ENCODE peak calls at places on chromosomes 1 and 21, in four cellular contexts. One of them, this sample, is unnamed. For H3K27me3, the result is how much of the 10 kb centered on the place peaks cover.

GRCh38 chr1:98325646-98326441 is 335.7 kb upstream of the SNX7 start:
- DNase-seq in neural progenitor cell: no peak
- DNase-seq in right atrium auricular region: peak
- DNase-seq in ovary: no peak
- DNase-seq in this sample: peak

GRCh38 chr1:152110365-152110859 is 4.8 kb downstream of the TCHH start:
- DNase-seq in ovary: no peak
- DNase-seq in right atrium auricular region: no peak
- DNase-seq in neural progenitor cell: peak
- DNase-seq in this sample: peak

GRCh38 chr1:208820600-208821232 is 576.5 kb upstream of the PLXNA2 start:
- DNase-seq in ovary: no peak
- DNase-seq in right atrium auricular region: no peak
- DNase-seq in neural progenitor cell: no peak
- DNase-seq in this sample: no peak

GRCh38 chr1:203439086-203439620 is 36.5 kb upstream of the PRELP start:
- DNase-seq in right atrium auricular region: no peak
- DNase-seq in neural progenitor cell: no peak
- DNase-seq in ovary: no peak
- DNase-seq in this sample: no peak

GRCh38 chr1:56331207-56331891 is 248.0 kb downstream of the PLPP3 start:
- DNase-seq in right atrium auricular region: no peak
- DNase-seq in neural progenitor cell: no peak
- DNase-seq in ovary: no peak
- DNase-seq in this sample: no peak

GRCh38 chr1:74673351-74674111 is at the start of gene ERICH3:
- DNase-seq in ovary: peak
- DNase-seq in neural progenitor cell: peak
- DNase-seq in right atrium auricular region: no peak
- DNase-seq in this sample: no peak

GRCh38 chr1:101033017-101033416 is 7.4 kb upstream of the DPH5 start:
- DNase-seq in neural progenitor cell: no peak
- DNase-seq in right atrium auricular region: no peak
- DNase-seq in ovary: no peak
- DNase-seq in this sample: no peak

GRCh38 chr1:151399890-151400235 is 490 bp downstream of the PSMB4 start:
- DNase-seq in neural progenitor cell: peak
- DNase-seq in ovary: peak
- DNase-seq in right atrium auricular region: no peak
- DNase-seq in this sample: peak

GRCh38 chr1:48093147-48093546 is 96.0 kb upstream of the TRABD2B start:
- DNase-seq in right atrium auricular region: no peak
- DNase-seq in neural progenitor cell: no peak
- DNase-seq in ovary: no peak
- DNase-seq in this sample: no peak

GRCh38 chr1:118304722-118305344 is 119.8 kb upstream of the SPAG17 start:
- DNase-seq in neural progenitor cell: peak
- DNase-seq in ovary: no peak
- DNase-seq in right atrium auricular region: no peak
- DNase-seq in this sample: peak

GRCh38 chr1:17093822-17094393 is 25.3 kb downstream of the PADI2 start:
- DNase-seq in ovary: no peak
- DNase-seq in neural progenitor cell: no peak
- DNase-seq in right atrium auricular region: no peak
- DNase-seq in this sample: no peak

GRCh38 chr1:198605426-198605825 is 33.4 kb upstream of the PTPRC start:
- DNase-seq in neural progenitor cell: peak
- DNase-seq in ovary: no peak
- DNase-seq in right atrium auricular region: no peak
- DNase-seq in this sample: no peak

GRCh38 chr1:32871364-32872188 is 864 bp upstream of the FNDC5 start:
- DNase-seq in ovary: no peak
- DNase-seq in right atrium auricular region: peak
- DNase-seq in neural progenitor cell: peak
- DNase-seq in this sample: no peak

GRCh38 chr1:41622859-41623732 is 138.6 kb upstream of the EDN2 start:
- DNase-seq in neural progenitor cell: no peak
- DNase-seq in right atrium auricular region: no peak
- DNase-seq in ovary: no peak
- DNase-seq in this sample: no peak

GRCh38 chr1:160567858-160568682 is 11.2 kb downstream of the CD84 start:
- DNase-seq in right atrium auricular region: no peak
- DNase-seq in ovary: no peak
- DNase-seq in neural progenitor cell: no peak
- DNase-seq in this sample: no peak

GRCh38 chr1:111730282-111730681 is 8.9 kb downstream of the INKA2 start:
- DNase-seq in right atrium auricular region: peak
- DNase-seq in ovary: no peak
- DNase-seq in neural progenitor cell: no peak
- DNase-seq in this sample: no peak

GRCh38 chr1:195981448-195982139 is 626.6 kb downstream of the KCNT2 start:
- DNase-seq in right atrium auricular region: no peak
- DNase-seq in ovary: no peak
- DNase-seq in neural progenitor cell: no peak
- DNase-seq in this sample: peak

GRCh38 chr21:45986316-45987051 is 4.9 kb downstream of the COL6A1 start:
- DNase-seq in ovary: peak
- DNase-seq in neural progenitor cell: no peak
- DNase-seq in right atrium auricular region: no peak
- DNase-seq in this sample: no peak

GRCh38 chr1:25019351-25020172 is 89.5 kb upstream of the RUNX3 start:
- DNase-seq in right atrium auricular region: no peak
- DNase-seq in ovary: no peak
- DNase-seq in neural progenitor cell: no peak
- DNase-seq in this sample: no peak

GRCh38 chr1:41955461-41956159 is 36.9 kb upstream of the HIVEP3 start:
- DNase-seq in neural progenitor cell: peak
- DNase-seq in ovary: no peak
- DNase-seq in right atrium auricular region: no peak
- DNase-seq in this sample: peak

GRCh38 chr1:198056255-198056654 is 100.5 kb upstream of the NEK7 start:
- DNase-seq in neural progenitor cell: peak
- DNase-seq in right atrium auricular region: no peak
- DNase-seq in ovary: no peak
- DNase-seq in this sample: no peak

GRCh38 chr1:11935040-11935378 is 492 bp downstream of the PLOD1 start:
- DNase-seq in neural progenitor cell: no peak
- DNase-seq in right atrium auricular region: no peak
- DNase-seq in ovary: no peak
- DNase-seq in this sample: no peak

GRCh38 chr1:12464627-12465056 is 153.4 kb downstream of the DHRS3 start:
- DNase-seq in neural progenitor cell: no peak
- DNase-seq in right atrium auricular region: peak
- DNase-seq in ovary: no peak
- DNase-seq in this sample: peak

GRCh38 chr1:160171978-160172377 is 18.4 kb upstream of the CASQ1 start:
- DNase-seq in neural progenitor cell: no peak
- DNase-seq in ovary: no peak
- DNase-seq in right atrium auricular region: no peak
- DNase-seq in this sample: no peak

GRCh38 chr1:19651141-19651737 is 7.1 kb downstream of the NBL1 start:
- DNase-seq in right atrium auricular region: no peak
- DNase-seq in ovary: peak
- DNase-seq in neural progenitor cell: peak
- DNase-seq in this sample: peak

GRCh38 chr1:10613340-10613739 is 138.6 kb downstream of the PEX14 start:
- DNase-seq in right atrium auricular region: no peak
- DNase-seq in ovary: no peak
- DNase-seq in neural progenitor cell: no peak
- DNase-seq in this sample: no peak

GRCh38 chr1:248813546-248813945 is 12.2 kb downstream of the SH3BP5L start:
- DNase-seq in right atrium auricular region: peak
- DNase-seq in ovary: no peak
- DNase-seq in neural progenitor cell: no peak
- DNase-seq in this sample: no peak

GRCh38 chr1:29990304-29990703 is 733.1 kb downstream of the MATN1 start:
- DNase-seq in right atrium auricular region: no peak
- DNase-seq in neural progenitor cell: no peak
- DNase-seq in ovary: no peak
- DNase-seq in this sample: no peak

GRCh38 chr1:34162852-34163766 is 1.9 kb downstream of the CSMD2 start:
- DNase-seq in ovary: no peak
- DNase-seq in right atrium auricular region: peak
- DNase-seq in neural progenitor cell: peak
- DNase-seq in this sample: peak

GRCh38 chr1:202145325-202146140 is 996 bp upstream of the ARL8A start:
- DNase-seq in ovary: no peak
- DNase-seq in neural progenitor cell: no peak
- DNase-seq in right atrium auricular region: no peak
- DNase-seq in this sample: no peak

GRCh38 chr1:108646661-108647269 is 14.1 kb downstream of the HENMT1 start:
- DNase-seq in neural progenitor cell: no peak
- DNase-seq in ovary: peak
- DNase-seq in right atrium auricular region: peak
- DNase-seq in this sample: peak

GRCh38 chr1:88943221-88943620 is 49.2 kb downstream of the KYAT3 start:
- DNase-seq in ovary: no peak
- DNase-seq in right atrium auricular region: no peak
- DNase-seq in neural progenitor cell: no peak
- DNase-seq in this sample: no peak

GRCh38 chr1:43947061-43947889 is 525 bp downstream of the IPO13 start:
- DNase-seq in neural progenitor cell: no peak
- DNase-seq in ovary: peak
- DNase-seq in right atrium auricular region: no peak
- DNase-seq in this sample: no peak

GRCh38 chr1:226204198-226204597 is 17.7 kb upstream of the ACBD3 start:
- DNase-seq in ovary: no peak
- DNase-seq in right atrium auricular region: no peak
- DNase-seq in neural progenitor cell: no peak
- DNase-seq in this sample: no peak

GRCh38 chr1:242425232-242425631 is 99.3 kb downstream of the PLD5 start:
- DNase-seq in ovary: no peak
- DNase-seq in right atrium auricular region: no peak
- DNase-seq in neural progenitor cell: no peak
- DNase-seq in this sample: peak

GRCh38 chr1:43867946-43868740 is 65.5 kb upstream of the ARTN start:
- DNase-seq in neural progenitor cell: no peak
- DNase-seq in ovary: no peak
- DNase-seq in right atrium auricular region: no peak
- DNase-seq in this sample: peak

DNA sequence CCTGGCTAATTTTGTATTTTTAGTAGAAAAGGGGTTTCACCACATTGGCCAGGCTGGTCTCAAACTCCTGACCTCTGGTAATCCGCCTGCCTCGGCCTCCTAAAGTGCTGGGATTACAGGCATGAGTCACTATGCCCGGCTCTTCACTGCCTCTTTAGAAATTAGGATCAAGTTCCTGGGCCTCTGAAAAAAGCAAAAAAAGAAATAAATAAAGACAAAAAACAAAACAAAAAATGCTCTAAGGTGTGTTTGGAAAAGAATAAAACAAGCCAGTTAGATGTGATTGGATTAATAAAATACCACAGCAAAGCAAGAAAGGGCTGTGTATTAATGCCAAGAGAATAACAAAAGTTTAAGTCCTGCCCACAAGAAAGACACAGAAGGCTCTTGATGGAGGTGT is 4.2 kb upstream of the ABCB10 start:
- DNase-seq in ovary: no peak
- DNase-seq in neural progenitor cell: no peak
- DNase-seq in right atrium auricular region: no peak
- DNase-seq in this sample: no peak
- H3K27ac ChIP-seq in ovary: no peak
- H3K27ac ChIP-seq in neural progenitor cell: no peak
- H3K27ac ChIP-seq in right atrium auricular region: peak
- H3K27ac ChIP-seq in this sample: no peak

GRCh38 chr1:39683591-39684312 is 7.5 kb downstream of the HPCAL4 start:
- DNase-seq in neural progenitor cell: peak
- DNase-seq in ovary: no peak
- DNase-seq in right atrium auricular region: no peak
- DNase-seq in this sample: no peak
- H3K27me3 ChIP-seq in neural progenitor cell: half or more
- H3K27me3 ChIP-seq in ovary: under half
- H3K27me3 ChIP-seq in right atrium auricular region: under half
- H3K27me3 ChIP-seq in this sample: half or more

DNA sequence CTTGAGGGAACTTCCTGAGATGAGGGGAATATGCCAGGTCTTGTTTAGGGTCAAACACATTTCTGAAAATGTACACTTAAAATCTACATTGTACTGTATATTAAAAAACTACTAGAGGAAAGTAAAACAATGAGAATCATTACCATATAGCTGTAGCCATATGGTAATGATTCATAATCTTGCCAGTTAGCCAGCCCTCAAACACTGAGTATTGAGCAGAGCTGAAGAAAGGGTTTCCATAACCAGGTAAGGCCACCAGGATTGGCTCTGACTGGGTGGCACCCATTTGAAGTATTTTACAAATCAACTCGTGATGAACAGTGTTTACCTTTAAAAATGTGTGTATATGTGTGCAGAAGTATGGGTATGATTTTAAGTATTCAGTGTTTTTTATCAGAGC is 226.7 kb downstream of the SLC45A1 start:
- DNase-seq in neural progenitor cell: no peak
- DNase-seq in ovary: no peak
- DNase-seq in right atrium auricular region: no peak
- DNase-seq in this sample: no peak
- TF ChIP-seq CTCF in neural progenitor cell: no peak
- TF ChIP-seq CTCF in ovary: no peak
- TF ChIP-seq CTCF in right atrium auricular region: no peak
- TF ChIP-seq CTCF in this sample: no peak

DNA sequence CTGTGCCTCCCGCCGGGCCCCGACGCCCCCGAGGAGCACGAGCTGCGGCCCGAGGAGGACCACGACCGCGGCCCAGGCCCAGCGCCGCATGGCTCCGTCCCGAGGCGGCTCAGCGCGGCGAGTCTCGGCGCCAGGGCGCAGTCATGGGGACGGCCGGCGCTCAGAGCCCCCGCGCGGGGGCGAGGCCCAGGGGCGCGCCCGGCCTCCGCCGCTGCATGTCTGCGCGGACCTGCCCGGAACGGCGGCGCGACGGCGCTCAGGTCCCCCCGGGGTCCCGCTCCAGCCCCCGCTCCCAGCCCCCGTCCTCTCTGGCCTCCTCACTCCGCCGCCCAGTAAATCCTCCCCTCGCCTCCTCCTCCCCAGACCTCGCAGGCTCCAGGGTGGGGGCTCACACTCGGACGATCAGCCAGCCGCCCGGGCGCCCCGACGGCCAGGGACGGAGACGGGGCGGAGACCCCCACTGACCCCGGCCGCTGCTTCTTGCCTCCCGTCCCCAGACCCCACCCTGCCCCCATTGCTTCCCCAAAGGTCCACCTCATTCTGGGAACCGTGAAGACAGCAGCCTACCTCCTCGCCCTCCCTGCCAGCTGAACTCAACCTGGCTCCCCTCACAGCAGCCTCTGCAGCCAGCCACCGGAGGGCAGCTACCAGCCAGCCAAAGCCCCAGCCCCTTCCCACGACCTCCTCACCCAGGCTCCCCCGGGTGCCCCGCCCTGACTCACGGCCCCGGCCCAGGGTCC is at the start of gene C1QTNF12:
- DNase-seq in neural progenitor cell: peak
- DNase-seq in right atrium auricular region: no peak
- DNase-seq in ovary: no peak
- DNase-seq in this sample: no peak
- H3K27ac ChIP-seq in neural progenitor cell: no peak
- H3K27ac ChIP-seq in right atrium auricular region: no peak
- H3K27ac ChIP-seq in ovary: no peak
- H3K27ac ChIP-seq in this sample: no peak

This sample was measured in brain microvascular endothelial cell.